ENCODE peak calls at places on chromosomes 2 and 18, in ten cellular contexts. One of them, this sample, is unnamed.

GRCh38 chr2:57126410-57126809 is 920.2 kb upstream of the VRK2 start:
- DNase-seq in tibial nerve: no peak
- DNase-seq in lower leg skin: no peak
- DNase-seq in GM12892: no peak
- DNase-seq in transverse colon: no peak
- DNase-seq in uterus: no peak
- DNase-seq in K562: no peak
- DNase-seq in adrenal gland: no peak
- DNase-seq in IMR-90: no peak
- DNase-seq in thyroid gland: no peak
- DNase-seq in this sample: no peak

GRCh38 chr2:115084446-115084845 is 642.0 kb downstream of the DPP10 start:
- DNase-seq in transverse colon: no peak
- DNase-seq in GM12892: no peak
- DNase-seq in uterus: no peak
- DNase-seq in lower leg skin: no peak
- DNase-seq in tibial nerve: no peak
- DNase-seq in K562: no peak
- DNase-seq in IMR-90: no peak
- DNase-seq in thyroid gland: no peak
- DNase-seq in adrenal gland: no peak
- DNase-seq in this sample: no peak

GRCh38 chr18:31510319-31510718 is 12.3 kb downstream of the DSG2 start:
- DNase-seq in GM12892: no peak
- DNase-seq in IMR-90: no peak
- DNase-seq in lower leg skin: no peak
- DNase-seq in K562: no peak
- DNase-seq in thyroid gland: peak
- DNase-seq in adrenal gland: no peak
- DNase-seq in uterus: no peak
- DNase-seq in tibial nerve: no peak
- DNase-seq in transverse colon: no peak
- DNase-seq in this sample: no peak

GRCh38 chr2:113200236-113200635 is 26.5 kb downstream of the PSD4 start:
- DNase-seq in adrenal gland: no peak
- DNase-seq in K562: no peak
- DNase-seq in tibial nerve: no peak
- DNase-seq in transverse colon: no peak
- DNase-seq in IMR-90: no peak
- DNase-seq in thyroid gland: no peak
- DNase-seq in lower leg skin: no peak
- DNase-seq in uterus: no peak
- DNase-seq in GM12892: no peak
- DNase-seq in this sample: no peak

GRCh38 chr2:7803515-7803914 is 878.3 kb upstream of the ID2 start:
- DNase-seq in GM12892: no peak
- DNase-seq in tibial nerve: no peak
- DNase-seq in K562: no peak
- DNase-seq in thyroid gland: no peak
- DNase-seq in transverse colon: no peak
- DNase-seq in adrenal gland: no peak
- DNase-seq in IMR-90: no peak
- DNase-seq in lower leg skin: no peak
- DNase-seq in uterus: no peak
- DNase-seq in this sample: no peak

GRCh38 chr2:60553992-60554648 is 666 bp upstream of the BCL11A start:
- DNase-seq in IMR-90: no peak
- DNase-seq in uterus: no peak
- DNase-seq in transverse colon: peak
- DNase-seq in thyroid gland: peak
- DNase-seq in tibial nerve: no peak
- DNase-seq in K562: peak
- DNase-seq in lower leg skin: no peak
- DNase-seq in adrenal gland: peak
- DNase-seq in GM12892: no peak
- DNase-seq in this sample: no peak

GRCh38 chr2:137659616-137660015 is 304.7 kb upstream of the HNMT start:
- DNase-seq in thyroid gland: no peak
- DNase-seq in K562: no peak
- DNase-seq in adrenal gland: no peak
- DNase-seq in transverse colon: peak
- DNase-seq in GM12892: no peak
- DNase-seq in lower leg skin: no peak
- DNase-seq in IMR-90: no peak
- DNase-seq in tibial nerve: no peak
- DNase-seq in uterus: no peak
- DNase-seq in this sample: no peak

GRCh38 chr2:157476915-157477709 is 33.2 kb upstream of the CYTIP start:
- DNase-seq in transverse colon: no peak
- DNase-seq in K562: no peak
- DNase-seq in IMR-90: peak
- DNase-seq in GM12892: no peak
- DNase-seq in uterus: no peak
- DNase-seq in tibial nerve: no peak
- DNase-seq in lower leg skin: no peak
- DNase-seq in adrenal gland: no peak
- DNase-seq in thyroid gland: no peak
- DNase-seq in this sample: no peak

GRCh38 chr2:235000426-235001236 is 48.8 kb downstream of the SH3BP4 start:
- DNase-seq in GM12892: no peak
- DNase-seq in K562: peak
- DNase-seq in lower leg skin: no peak
- DNase-seq in tibial nerve: no peak
- DNase-seq in adrenal gland: no peak
- DNase-seq in IMR-90: no peak
- DNase-seq in thyroid gland: no peak
- DNase-seq in uterus: no peak
- DNase-seq in transverse colon: peak
- DNase-seq in this sample: no peak

GRCh38 chr2:139353874-139354273 is 573.7 kb upstream of the NXPH2 start:
- DNase-seq in adrenal gland: no peak
- DNase-seq in transverse colon: no peak
- DNase-seq in tibial nerve: no peak
- DNase-seq in uterus: no peak
- DNase-seq in thyroid gland: no peak
- DNase-seq in lower leg skin: no peak
- DNase-seq in GM12892: no peak
- DNase-seq in IMR-90: no peak
- DNase-seq in K562: no peak
- DNase-seq in this sample: no peak

GRCh38 chr18:58397385-58398132 is 231.3 kb downstream of the ALPK2 start:
- DNase-seq in GM12892: no peak
- DNase-seq in uterus: no peak
- DNase-seq in tibial nerve: no peak
- DNase-seq in transverse colon: no peak
- DNase-seq in IMR-90: no peak
- DNase-seq in thyroid gland: no peak
- DNase-seq in K562: no peak
- DNase-seq in lower leg skin: peak
- DNase-seq in adrenal gland: no peak
- DNase-seq in this sample: no peak

GRCh38 chr18:41569867-41570266 is 385.2 kb upstream of the PIK3C3 start:
- DNase-seq in thyroid gland: no peak
- DNase-seq in GM12892: no peak
- DNase-seq in K562: no peak
- DNase-seq in IMR-90: no peak
- DNase-seq in adrenal gland: no peak
- DNase-seq in tibial nerve: no peak
- DNase-seq in uterus: no peak
- DNase-seq in lower leg skin: no peak
- DNase-seq in transverse colon: no peak
- DNase-seq in this sample: no peak

GRCh38 chr2:222167762-222168161 is 131.0 kb downstream of the PAX3 start:
- DNase-seq in K562: no peak
- DNase-seq in tibial nerve: no peak
- DNase-seq in thyroid gland: no peak
- DNase-seq in adrenal gland: no peak
- DNase-seq in transverse colon: no peak
- DNase-seq in lower leg skin: no peak
- DNase-seq in GM12892: no peak
- DNase-seq in IMR-90: no peak
- DNase-seq in uterus: no peak
- DNase-seq in this sample: no peak
- TF ChIP-seq POLR2A in K562: no peak
- TF ChIP-seq POLR2A in tibial nerve: no peak
- TF ChIP-seq POLR2A in thyroid gland: no peak
- TF ChIP-seq POLR2A in adrenal gland: no peak
- TF ChIP-seq POLR2A in transverse colon: no peak
- TF ChIP-seq POLR2A in lower leg skin: no peak
- TF ChIP-seq POLR2A in GM12892: no peak
- TF ChIP-seq POLR2A in IMR-90: no peak
- TF ChIP-seq POLR2A in uterus: no peak
- TF ChIP-seq POLR2A in this sample: no peak

GRCh38 chr2:128169094-128169493 is 78.1 kb downstream of the UGGT1 start:
- DNase-seq in tibial nerve: no peak
- DNase-seq in uterus: no peak
- DNase-seq in IMR-90: no peak
- DNase-seq in adrenal gland: no peak
- DNase-seq in K562: no peak
- DNase-seq in lower leg skin: no peak
- DNase-seq in transverse colon: no peak
- DNase-seq in GM12892: no peak
- DNase-seq in thyroid gland: no peak
- DNase-seq in this sample: no peak

GRCh38 chr2:128169933-128170709 is 79.1 kb downstream of the UGGT1 start:
- DNase-seq in adrenal gland: no peak
- DNase-seq in lower leg skin: no peak
- DNase-seq in transverse colon: no peak
- DNase-seq in K562: no peak
- DNase-seq in thyroid gland: no peak
- DNase-seq in IMR-90: no peak
- DNase-seq in uterus: no peak
- DNase-seq in tibial nerve: no peak
- DNase-seq in GM12892: no peak
- DNase-seq in this sample: no peak

GRCh38 chr2:128170776-128171175 is 79.8 kb downstream of the UGGT1 start:
- DNase-seq in GM12892: no peak
- DNase-seq in thyroid gland: no peak
- DNase-seq in uterus: no peak
- DNase-seq in IMR-90: no peak
- DNase-seq in lower leg skin: no peak
- DNase-seq in tibial nerve: no peak
- DNase-seq in adrenal gland: no peak
- DNase-seq in K562: no peak
- DNase-seq in transverse colon: no peak
- DNase-seq in this sample: no peak

GRCh38 chr2:128166954-128167353 is 76.0 kb downstream of the UGGT1 start:
- DNase-seq in GM12892: no peak
- DNase-seq in tibial nerve: no peak
- DNase-seq in K562: no peak
- DNase-seq in IMR-90: no peak
- DNase-seq in adrenal gland: no peak
- DNase-seq in thyroid gland: no peak
- DNase-seq in uterus: no peak
- DNase-seq in transverse colon: no peak
- DNase-seq in lower leg skin: no peak
- DNase-seq in this sample: no peak

DNA sequence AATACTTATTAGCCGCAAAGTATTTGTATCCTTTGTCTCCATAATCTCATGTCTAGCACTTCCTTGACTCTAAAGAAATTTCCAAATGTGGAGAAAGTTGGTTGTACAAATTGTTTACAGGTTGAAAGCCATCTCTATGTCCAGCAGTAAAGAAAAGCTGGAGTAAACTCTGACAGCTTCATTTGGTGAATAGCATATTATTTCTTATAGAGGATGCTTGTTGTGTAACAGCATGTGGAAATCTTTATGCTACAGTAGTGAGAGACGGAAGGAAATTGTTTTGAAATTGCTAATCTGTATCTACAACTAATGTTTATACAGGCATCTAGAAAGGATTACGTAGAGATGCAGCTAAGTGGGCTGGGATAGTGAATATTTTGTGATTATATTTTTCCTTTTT is 78.5 kb downstream of the UGGT1 start:
- DNase-seq in lower leg skin: no peak
- DNase-seq in tibial nerve: no peak
- DNase-seq in adrenal gland: no peak
- DNase-seq in transverse colon: no peak
- DNase-seq in IMR-90: peak
- DNase-seq in K562: no peak
- DNase-seq in GM12892: no peak
- DNase-seq in thyroid gland: no peak
- DNase-seq in uterus: no peak
- DNase-seq in this sample: no peak
- TF ChIP-seq POLR2A in lower leg skin: no peak
- TF ChIP-seq POLR2A in tibial nerve: no peak
- TF ChIP-seq POLR2A in adrenal gland: no peak
- TF ChIP-seq POLR2A in transverse colon: no peak
- TF ChIP-seq POLR2A in IMR-90: no peak
- TF ChIP-seq POLR2A in K562: no peak
- TF ChIP-seq POLR2A in GM12892: no peak
- TF ChIP-seq POLR2A in thyroid gland: no peak
- TF ChIP-seq POLR2A in uterus: no peak
- TF ChIP-seq POLR2A in this sample: no peak

GRCh38 chr18:63969965-63970802 is at the start of gene SERPINB8:
- DNase-seq in tibial nerve: peak
- DNase-seq in GM12892: peak
- DNase-seq in lower leg skin: peak
- DNase-seq in adrenal gland: peak
- DNase-seq in transverse colon: peak
- DNase-seq in thyroid gland: peak
- DNase-seq in IMR-90: peak
- DNase-seq in uterus: peak
- DNase-seq in K562: peak
- DNase-seq in this sample: peak
- TF ChIP-seq POLR2A in tibial nerve: peak
- TF ChIP-seq POLR2A in GM12892: peak
- TF ChIP-seq POLR2A in lower leg skin: no peak
- TF ChIP-seq POLR2A in adrenal gland: peak
- TF ChIP-seq POLR2A in transverse colon: peak
- TF ChIP-seq POLR2A in thyroid gland: peak
- TF ChIP-seq POLR2A in IMR-90: peak
- TF ChIP-seq POLR2A in uterus: peak
- TF ChIP-seq POLR2A in K562: no peak
- TF ChIP-seq POLR2A in this sample: peak

DNA sequence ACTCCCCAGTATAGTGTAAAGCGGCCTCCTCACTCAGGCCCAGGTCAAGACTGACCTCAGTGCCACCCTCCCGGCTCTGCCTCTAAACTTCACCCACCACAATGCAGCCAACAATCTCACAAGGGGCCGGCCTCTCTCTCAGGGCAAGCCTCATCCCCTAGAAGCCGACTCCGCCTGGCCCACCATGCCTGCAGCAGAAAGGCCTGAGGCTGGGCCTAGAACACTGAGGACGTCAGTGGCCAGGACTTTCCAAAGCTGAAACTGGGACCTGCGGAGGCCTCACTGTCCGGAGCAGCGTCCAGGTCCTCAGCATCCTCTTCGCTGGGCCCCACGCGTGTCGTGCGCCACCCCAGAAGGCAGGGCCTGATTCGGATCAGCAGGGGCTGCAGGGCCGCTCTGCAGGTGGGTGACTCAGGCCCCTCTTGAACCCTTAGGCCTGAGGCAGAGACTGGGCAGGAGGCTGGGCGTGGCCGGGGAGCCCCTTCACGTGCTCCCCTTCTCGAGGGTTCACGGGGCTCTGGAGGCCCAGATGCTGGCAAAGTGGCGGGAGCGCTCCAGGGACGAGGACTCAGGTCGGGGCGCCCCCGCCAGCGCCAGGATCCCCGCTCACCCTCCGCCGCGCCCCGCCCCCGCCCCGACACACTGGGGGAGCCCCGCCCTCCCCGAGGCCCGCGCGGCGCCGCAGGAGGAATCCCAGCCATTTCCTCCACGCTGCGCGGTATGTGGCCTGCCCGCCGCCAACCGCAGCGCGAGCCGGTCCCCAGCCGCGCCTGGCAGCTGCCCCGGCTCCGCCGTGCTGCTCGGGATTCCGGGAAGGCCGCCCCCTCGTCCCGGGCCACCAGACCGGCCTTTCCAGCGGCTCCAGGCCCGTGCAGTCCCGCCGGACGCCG is 53.1 kb downstream of the PKDCC start:
- DNase-seq in IMR-90: peak
- DNase-seq in GM12892: no peak
- DNase-seq in uterus: peak
- DNase-seq in lower leg skin: peak
- DNase-seq in transverse colon: peak
- DNase-seq in K562: no peak
- DNase-seq in thyroid gland: peak
- DNase-seq in tibial nerve: no peak
- DNase-seq in adrenal gland: peak
- DNase-seq in this sample: no peak
- TF ChIP-seq POLR2A in IMR-90: no peak
- TF ChIP-seq POLR2A in GM12892: no peak
- TF ChIP-seq POLR2A in uterus: no peak
- TF ChIP-seq POLR2A in lower leg skin: no peak
- TF ChIP-seq POLR2A in transverse colon: no peak
- TF ChIP-seq POLR2A in K562: no peak
- TF ChIP-seq POLR2A in thyroid gland: peak
- TF ChIP-seq POLR2A in tibial nerve: no peak
- TF ChIP-seq POLR2A in adrenal gland: no peak
- TF ChIP-seq POLR2A in this sample: no peak